ENCODE peak calls at places on chromosome 1, in five cellular contexts. B, Z, Q, J and F are unnamed samples.

GRCh38 chr1:202004711-202005110 is 5.7 kb upstream of the ELF3 start:
- DNase-seq in Q (no peak), Z (no peak), J (no peak), B (no peak), F (no peak)

GRCh38 chr1:102015728-102016127 is 19.0 kb upstream of the OLFM3 start:
- DNase-seq in Z (no peak), Q (no peak), J (no peak), B (no peak), F (no peak)

GRCh38 chr1:15919316-15919715 is 56.6 kb downstream of the ZBTB17 start:
- DNase-seq in Z (no peak), B (no peak), Q (peak), J (peak), F (no peak)

GRCh38 chr1:2414297-2414958 is 2.1 kb upstream of the PEX10 start:
- DNase-seq in Q (peak), J (peak), B (peak), Z (peak), F (peak)

GRCh38 chr1:1760345-1760650 is 18.0 kb downstream of the NADK start:
- DNase-seq in Q (no peak), B (no peak), Z (no peak), J (no peak), F (no peak)

GRCh38 chr1:175443332-175443731 is 250.8 kb upstream of the KIAA0040 start:
- DNase-seq in Z (no peak), B (no peak), Q (no peak), J (no peak), F (no peak)

GRCh38 chr1:226988337-226988672 is 48.2 kb downstream of the COQ8A start:
- DNase-seq in B (no peak), Q (no peak), J (no peak), Z (no peak), F (no peak)

GRCh38 chr1:27661412-27662075 is 10.4 kb downstream of the IFI6 start:
- DNase-seq in J (no peak), B (no peak), Q (no peak), Z (peak), F (no peak)

GRCh38 chr1:24635195-24635843 is 7.8 kb upstream of the SRRM1 start:
- DNase-seq in B (peak), J (no peak), Q (peak), Z (no peak), F (no peak)

GRCh38 chr1:27114522-27114921 is 40.4 kb downstream of the SLC9A1 start:
- DNase-seq in B (no peak), Z (no peak), Q (no peak), J (no peak), F (no peak)

GRCh38 chr1:70587803-70588465 is 176.9 kb downstream of the CTH start:
- DNase-seq in Q (no peak), Z (no peak), B (no peak), J (no peak), F (no peak)

GRCh38 chr1:226369110-226369509 is 38.8 kb downstream of the PARP1 start:
- DNase-seq in Q (no peak), B (no peak), J (no peak), Z (no peak), F (no peak)

GRCh38 chr1:200558866-200559459 is 61.6 kb downstream of the KIF14 start:
- DNase-seq in B (peak), Z (no peak), Q (peak), J (no peak), F (peak)

GRCh38 chr1:41874350-41874749 is 44.4 kb downstream of the HIVEP3 start:
- DNase-seq in B (no peak), J (no peak), Q (no peak), Z (no peak), F (no peak)

GRCh38 chr1:186812560-186812959 is 16.2 kb upstream of the PLA2G4A start:
- DNase-seq in Z (no peak), Q (no peak), J (no peak), B (no peak), F (no peak)

GRCh38 chr1:58699011-58699762 is 675 bp downstream of the MYSM1 start:
- DNase-seq in Z (no peak), B (no peak), J (no peak), Q (no peak), F (no peak)

GRCh38 chr1:182515556-182515955 is 65.6 kb downstream of the RGSL1 start:
- DNase-seq in Z (no peak), J (no peak), Q (no peak), B (no peak), F (no peak)

GRCh38 chr1:224203243-224204016 is 20.4 kb downstream of the DEGS1 start:
- DNase-seq in Q (peak), Z (peak), B (no peak), J (no peak), F (no peak)

GRCh38 chr1:1678581-1679380 is 13.8 kb downstream of the SLC35E2B start:
- DNase-seq in J (peak), Z (peak), B (peak), Q (no peak), F (peak)

GRCh38 chr1:5862051-5862825 is 130.0 kb downstream of the NPHP4 start:
- DNase-seq in Z (no peak), J (peak), B (no peak), Q (no peak), F (no peak)

GRCh38 chr1:201006450-201006849 is 17.1 kb downstream of the KIF21B start:
- DNase-seq in Q (no peak), Z (no peak), B (peak), J (no peak), F (no peak)

GRCh38 chr1:67801903-67802302 is 31.4 kb downstream of the GNG12 start:
- DNase-seq in Z (no peak), J (no peak), Q (no peak), B (no peak), F (no peak)

GRCh38 chr1:245111073-245111472 is 43.7 kb upstream of the KIF26B start:
- DNase-seq in B (no peak), J (no peak), Z (no peak), Q (no peak), F (no peak)

GRCh38 chr1:161736332-161736969 is 13.1 kb upstream of the DUSP12 start:
- DNase-seq in J (no peak), Z (no peak), B (peak), Q (no peak), F (no peak)

GRCh38 chr1:189678779-189679178 is 798.9 kb downstream of the BRINP3 start:
- DNase-seq in B (no peak), Q (no peak), Z (no peak), J (no peak), F (no peak)

GRCh38 chr1:230548997-230549396 is 93.3 kb upstream of the COG2 start:
- DNase-seq in Q (no peak), B (no peak), J (no peak), Z (no peak), F (no peak)

GRCh38 chr1:89133747-89134146 is 7.8 kb upstream of the GBP2 start:
- DNase-seq in J (no peak), Z (no peak), Q (no peak), B (no peak), F (no peak)

GRCh38 chr1:8569242-8569641 is 248.2 kb downstream of the RERE start:
- DNase-seq in Z (no peak), Q (no peak), J (no peak), B (no peak), F (no peak)
- H3K27ac ChIP-seq in Z (no peak), Q (peak), J (no peak), B (no peak), F (peak)

GRCh38 chr1:32337855-32338636 is 2.0 kb upstream of the MARCKSL1 start:
- DNase-seq in Q (no peak), B (no peak), Z (no peak), J (no peak), F (no peak)
- H3K27ac ChIP-seq in Q (no peak), B (no peak), Z (no peak), J (no peak), F (no peak)

GRCh38 chr1:232951605-232952004 is 1.2 kb downstream of the NTPCR start:
- DNase-seq in Q (no peak), B (no peak), Z (no peak), J (no peak), F (no peak)
- H3K27ac ChIP-seq in Q (no peak), B (peak), Z (no peak), J (no peak), F (no peak)

GRCh38 chr1:14642712-14643111 is 44.2 kb downstream of the KAZN start:
- DNase-seq in Q (no peak), B (no peak), J (no peak), Z (no peak), F (no peak)

GRCh38 chr1:14631421-14631820 is 32.9 kb downstream of the KAZN start:
- DNase-seq in Q (no peak), J (no peak), B (no peak), Z (no peak), F (peak)

GRCh38 chr1:14634497-14634896 is 36.0 kb downstream of the KAZN start:
- DNase-seq in B (no peak), Q (no peak), Z (no peak), J (no peak), F (no peak)

GRCh38 chr1:14635421-14635820 is 36.9 kb downstream of the KAZN start:
- DNase-seq in B (no peak), Z (no peak), Q (no peak), J (no peak), F (no peak)

GRCh38 chr1:14637233-14637632 is 38.7 kb downstream of the KAZN start:
- DNase-seq in B (no peak), Z (no peak), Q (no peak), J (no peak), F (no peak)
- H3K27ac ChIP-seq in B (no peak), Z (no peak), Q (no peak), J (no peak), F (no peak)